ENCODE peak calls at places on chromosomes 7 and 10, in seven cellular contexts. One of them, this sample, is unnamed.

GRCh38 chr7:127584648-127585043 is 750 bp downstream of the GCC1 start:
- DNase-seq in tibial nerve: no peak
- DNase-seq in right lobe of liver: no peak
- DNase-seq in esophagus squamous epithelium: no peak
- DNase-seq in uterus: no peak
- DNase-seq in adrenal gland: no peak
- DNase-seq in heart left ventricle: no peak
- DNase-seq in this sample: no peak

GRCh38 chr10:58665361-58665760 is 152.7 kb downstream of the BICC1 start:
- DNase-seq in right lobe of liver: no peak
- DNase-seq in esophagus squamous epithelium: no peak
- DNase-seq in adrenal gland: no peak
- DNase-seq in heart left ventricle: no peak
- DNase-seq in uterus: no peak
- DNase-seq in tibial nerve: no peak
- DNase-seq in this sample: no peak

GRCh38 chr10:71611131-71611530 is 108.4 kb downstream of the C10orf105 start:
- DNase-seq in tibial nerve: no peak
- DNase-seq in adrenal gland: no peak
- DNase-seq in uterus: no peak
- DNase-seq in heart left ventricle: no peak
- DNase-seq in right lobe of liver: no peak
- DNase-seq in esophagus squamous epithelium: no peak
- DNase-seq in this sample: no peak

GRCh38 chr7:5349005-5349380 is 66.2 kb downstream of the SLC29A4 start:
- DNase-seq in right lobe of liver: no peak
- DNase-seq in esophagus squamous epithelium: no peak
- DNase-seq in uterus: no peak
- DNase-seq in tibial nerve: no peak
- DNase-seq in heart left ventricle: no peak
- DNase-seq in adrenal gland: no peak
- DNase-seq in this sample: no peak

GRCh38 chr7:47461161-47461560 is 120.8 kb downstream of the TNS3 start:
- DNase-seq in adrenal gland: peak; percentile 66
- DNase-seq in heart left ventricle: peak; percentile 91
- DNase-seq in tibial nerve: no peak
- DNase-seq in uterus: no peak
- DNase-seq in esophagus squamous epithelium: no peak
- DNase-seq in right lobe of liver: no peak
- DNase-seq in this sample: no peak

GRCh38 chr7:132001166-132001565 is 444.7 kb upstream of the PODXL start:
- DNase-seq in right lobe of liver: no peak
- DNase-seq in esophagus squamous epithelium: no peak
- DNase-seq in uterus: no peak
- DNase-seq in adrenal gland: no peak
- DNase-seq in tibial nerve: no peak
- DNase-seq in heart left ventricle: no peak
- DNase-seq in this sample: no peak

GRCh38 chr7:101232141-101232821 is 5.3 kb downstream of the CLDN15 start:
- DNase-seq in esophagus squamous epithelium: no peak
- DNase-seq in heart left ventricle: peak; percentile 29
- DNase-seq in right lobe of liver: peak; percentile 73
- DNase-seq in uterus: no peak
- DNase-seq in adrenal gland: no peak
- DNase-seq in tibial nerve: no peak
- DNase-seq in this sample: peak; percentile 86

GRCh38 chr10:9230625-9231024 is 1176.1 kb downstream of the GATA3 start:
- DNase-seq in tibial nerve: no peak
- DNase-seq in heart left ventricle: no peak
- DNase-seq in esophagus squamous epithelium: no peak
- DNase-seq in adrenal gland: no peak
- DNase-seq in uterus: no peak
- DNase-seq in right lobe of liver: no peak
- DNase-seq in this sample: no peak

GRCh38 chr7:46197833-46198540 is 276.9 kb upstream of the IGFBP3 start:
- DNase-seq in tibial nerve: no peak
- DNase-seq in right lobe of liver: no peak
- DNase-seq in adrenal gland: no peak
- DNase-seq in esophagus squamous epithelium: no peak
- DNase-seq in uterus: no peak
- DNase-seq in heart left ventricle: no peak
- DNase-seq in this sample: no peak

GRCh38 chr10:11425288-11425595 is 186.2 kb downstream of the USP6NL start:
- DNase-seq in right lobe of liver: no peak
- DNase-seq in esophagus squamous epithelium: no peak
- DNase-seq in uterus: no peak
- DNase-seq in tibial nerve: no peak
- DNase-seq in heart left ventricle: no peak
- DNase-seq in adrenal gland: no peak
- DNase-seq in this sample: no peak

GRCh38 chr10:3136763-3137611 is 35.6 kb downstream of the PITRM1 start:
- DNase-seq in esophagus squamous epithelium: no peak
- DNase-seq in tibial nerve: peak; percentile 24
- DNase-seq in adrenal gland: no peak
- DNase-seq in uterus: peak; percentile 72
- DNase-seq in heart left ventricle: peak; percentile 82
- DNase-seq in right lobe of liver: no peak
- DNase-seq in this sample: peak; percentile 90

GRCh38 chr7:158761945-158762344 is 57.3 kb upstream of the NCAPG2 start:
- DNase-seq in heart left ventricle: no peak
- DNase-seq in uterus: no peak
- DNase-seq in adrenal gland: no peak
- DNase-seq in esophagus squamous epithelium: no peak
- DNase-seq in right lobe of liver: no peak
- DNase-seq in tibial nerve: no peak
- DNase-seq in this sample: no peak

GRCh38 chr10:78038105-78038504 is 4.4 kb downstream of the RPS24 start:
- DNase-seq in uterus: no peak
- DNase-seq in esophagus squamous epithelium: no peak
- DNase-seq in right lobe of liver: no peak
- DNase-seq in adrenal gland: no peak
- DNase-seq in heart left ventricle: no peak
- DNase-seq in tibial nerve: no peak
- DNase-seq in this sample: no peak

GRCh38 chr7:32093415-32094408 is 23.5 kb upstream of the PDE1C start:
- DNase-seq in esophagus squamous epithelium: no peak
- DNase-seq in right lobe of liver: no peak
- DNase-seq in heart left ventricle: peak; percentile 79
- DNase-seq in tibial nerve: no peak
- DNase-seq in adrenal gland: peak; percentile 88
- DNase-seq in uterus: no peak
- DNase-seq in this sample: peak; percentile 19

GRCh38 chr10:49597426-49598163 is 12.5 kb upstream of the SLC18A3 start:
- DNase-seq in uterus: no peak
- DNase-seq in heart left ventricle: no peak
- DNase-seq in tibial nerve: no peak
- DNase-seq in adrenal gland: no peak
- DNase-seq in right lobe of liver: peak; percentile 23
- DNase-seq in esophagus squamous epithelium: no peak
- DNase-seq in this sample: no peak

GRCh38 chr7:223861-224260 is 31.5 kb downstream of the FAM20C start:
- DNase-seq in heart left ventricle: no peak
- DNase-seq in adrenal gland: no peak
- DNase-seq in right lobe of liver: no peak
- DNase-seq in tibial nerve: no peak
- DNase-seq in esophagus squamous epithelium: no peak
- DNase-seq in uterus: no peak
- DNase-seq in this sample: no peak

DNA sequence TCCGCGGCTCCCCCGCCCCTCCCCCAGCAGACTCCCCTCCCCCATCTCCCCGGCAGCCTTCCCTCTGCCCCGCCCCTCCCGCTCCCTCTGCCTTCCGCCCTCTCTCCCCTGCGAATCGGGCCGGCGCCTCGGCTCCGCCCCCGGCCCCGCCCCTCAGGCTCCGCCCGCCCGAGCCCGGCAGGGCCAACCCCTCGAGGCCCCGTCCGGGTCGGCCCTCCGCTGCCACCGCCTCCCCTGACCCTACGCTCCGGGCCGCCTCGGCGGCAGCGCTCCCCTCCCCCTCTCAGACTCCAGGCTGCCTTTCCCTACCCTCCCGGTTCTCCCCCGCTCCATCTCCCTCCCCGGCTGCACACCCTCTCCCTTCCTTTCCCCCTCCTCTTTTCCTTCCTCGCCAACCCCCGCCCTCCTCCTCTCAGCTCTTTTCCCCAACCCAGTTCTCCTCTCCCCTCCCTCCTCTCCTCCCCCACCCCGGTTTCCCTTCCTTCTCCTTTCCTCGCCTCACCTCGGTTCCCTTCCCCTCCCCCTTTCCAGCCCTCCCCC is 1.6 kb downstream of the ZNF467 start:
- DNase-seq in heart left ventricle: peak; percentile 93
- DNase-seq in tibial nerve: peak; percentile 77
- DNase-seq in right lobe of liver: peak; percentile 98
- DNase-seq in adrenal gland: peak; percentile 89
- DNase-seq in esophagus squamous epithelium: peak; percentile 26
- DNase-seq in uterus: peak; percentile 90
- DNase-seq in this sample: peak; percentile 98
- TF ChIP-seq POLR2A in heart left ventricle: no peak
- TF ChIP-seq POLR2A in tibial nerve: no peak
- TF ChIP-seq POLR2A in right lobe of liver: no peak
- TF ChIP-seq POLR2A in adrenal gland: peak; percentile 19
- TF ChIP-seq POLR2A in esophagus squamous epithelium: peak; percentile 54
- TF ChIP-seq POLR2A in uterus: no peak
- TF ChIP-seq POLR2A in this sample: no peak

GRCh38 chr7:37432240-37432917 is 16.3 kb downstream of the ELMO1 start:
- DNase-seq in right lobe of liver: no peak
- DNase-seq in uterus: no peak
- DNase-seq in tibial nerve: no peak
- DNase-seq in heart left ventricle: no peak
- DNase-seq in esophagus squamous epithelium: no peak
- DNase-seq in adrenal gland: no peak
- DNase-seq in this sample: no peak
- TF ChIP-seq POLR2A in right lobe of liver: no peak
- TF ChIP-seq POLR2A in uterus: no peak
- TF ChIP-seq POLR2A in tibial nerve: no peak
- TF ChIP-seq POLR2A in heart left ventricle: no peak
- TF ChIP-seq POLR2A in esophagus squamous epithelium: no peak
- TF ChIP-seq POLR2A in adrenal gland: no peak
- TF ChIP-seq POLR2A in this sample: no peak

DNA sequence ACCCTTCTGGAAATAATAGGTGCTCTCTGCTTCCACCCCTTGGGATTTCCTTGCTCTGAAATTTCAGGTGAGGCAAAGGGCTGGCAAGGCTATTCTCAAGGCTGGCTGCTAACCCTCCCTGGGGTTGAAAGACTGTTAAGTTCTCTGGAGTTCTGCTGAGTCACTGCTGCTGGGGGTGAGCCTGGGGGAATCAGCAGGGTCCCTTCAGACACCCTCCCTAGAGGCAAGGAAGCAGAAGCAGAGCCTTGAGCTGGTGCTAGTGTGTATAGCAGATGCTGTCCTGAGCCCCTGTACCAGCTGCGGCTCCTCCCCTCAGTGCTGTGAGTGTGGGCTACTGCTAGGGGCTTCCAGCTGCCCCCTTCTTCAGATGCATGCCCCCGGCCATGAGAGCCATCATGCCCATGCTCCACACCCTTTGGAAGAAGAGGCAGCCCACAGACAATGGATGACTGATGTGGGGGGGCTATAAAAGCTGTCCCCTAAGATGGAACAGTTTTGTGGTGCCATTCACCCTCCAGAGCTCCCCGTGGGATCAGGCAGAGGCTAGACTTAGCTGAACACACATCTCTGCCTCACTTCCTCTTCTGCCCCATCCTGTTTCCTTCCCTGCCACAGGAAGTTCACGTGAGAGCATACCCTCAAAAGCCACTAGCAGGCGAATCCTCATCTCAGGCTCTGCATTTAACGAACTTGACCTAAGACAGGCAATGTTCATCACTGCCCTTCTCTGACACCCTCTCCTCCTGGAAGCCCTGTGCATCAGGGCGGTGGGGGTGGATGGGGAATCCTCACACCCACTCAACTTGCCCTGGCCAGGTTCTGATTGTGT is 91.8 kb downstream of the SH3PXD2A start:
- DNase-seq in uterus: no peak
- DNase-seq in tibial nerve: no peak
- DNase-seq in esophagus squamous epithelium: no peak
- DNase-seq in right lobe of liver: no peak
- DNase-seq in heart left ventricle: no peak
- DNase-seq in adrenal gland: no peak
- DNase-seq in this sample: no peak
- TF ChIP-seq POLR2A in uterus: no peak
- TF ChIP-seq POLR2A in tibial nerve: no peak
- TF ChIP-seq POLR2A in esophagus squamous epithelium: no peak
- TF ChIP-seq POLR2A in right lobe of liver: no peak
- TF ChIP-seq POLR2A in heart left ventricle: no peak
- TF ChIP-seq POLR2A in adrenal gland: no peak
- TF ChIP-seq POLR2A in this sample: no peak

GRCh38 chr7:91940171-91940570 is 491 bp upstream of the AKAP9 start:
- DNase-seq in uterus: peak; percentile 38
- DNase-seq in heart left ventricle: no peak
- DNase-seq in right lobe of liver: peak; percentile 46
- DNase-seq in tibial nerve: peak; percentile 33
- DNase-seq in esophagus squamous epithelium: no peak
- DNase-seq in adrenal gland: no peak
- DNase-seq in this sample: peak; percentile 25

GRCh38 chr7:91942312-91942711 is 1.6 kb downstream of the AKAP9 start:
- DNase-seq in tibial nerve: no peak
- DNase-seq in uterus: no peak
- DNase-seq in adrenal gland: no peak
- DNase-seq in esophagus squamous epithelium: no peak
- DNase-seq in heart left ventricle: no peak
- DNase-seq in right lobe of liver: no peak
- DNase-seq in this sample: no peak

GRCh38 chr7:91945476-91945875 is 4.8 kb downstream of the AKAP9 start:
- DNase-seq in esophagus squamous epithelium: no peak
- DNase-seq in uterus: no peak
- DNase-seq in adrenal gland: peak; percentile 28
- DNase-seq in right lobe of liver: no peak
- DNase-seq in tibial nerve: peak; percentile 28
- DNase-seq in heart left ventricle: no peak
- DNase-seq in this sample: no peak

GRCh38 chr7:91941450-91941849 is 788 bp downstream of the AKAP9 start:
- DNase-seq in right lobe of liver: peak; percentile 48
- DNase-seq in adrenal gland: peak; percentile 39
- DNase-seq in tibial nerve: peak; percentile 6
- DNase-seq in uterus: no peak
- DNase-seq in heart left ventricle: peak; percentile 76
- DNase-seq in esophagus squamous epithelium: no peak
- DNase-seq in this sample: no peak

DNA sequence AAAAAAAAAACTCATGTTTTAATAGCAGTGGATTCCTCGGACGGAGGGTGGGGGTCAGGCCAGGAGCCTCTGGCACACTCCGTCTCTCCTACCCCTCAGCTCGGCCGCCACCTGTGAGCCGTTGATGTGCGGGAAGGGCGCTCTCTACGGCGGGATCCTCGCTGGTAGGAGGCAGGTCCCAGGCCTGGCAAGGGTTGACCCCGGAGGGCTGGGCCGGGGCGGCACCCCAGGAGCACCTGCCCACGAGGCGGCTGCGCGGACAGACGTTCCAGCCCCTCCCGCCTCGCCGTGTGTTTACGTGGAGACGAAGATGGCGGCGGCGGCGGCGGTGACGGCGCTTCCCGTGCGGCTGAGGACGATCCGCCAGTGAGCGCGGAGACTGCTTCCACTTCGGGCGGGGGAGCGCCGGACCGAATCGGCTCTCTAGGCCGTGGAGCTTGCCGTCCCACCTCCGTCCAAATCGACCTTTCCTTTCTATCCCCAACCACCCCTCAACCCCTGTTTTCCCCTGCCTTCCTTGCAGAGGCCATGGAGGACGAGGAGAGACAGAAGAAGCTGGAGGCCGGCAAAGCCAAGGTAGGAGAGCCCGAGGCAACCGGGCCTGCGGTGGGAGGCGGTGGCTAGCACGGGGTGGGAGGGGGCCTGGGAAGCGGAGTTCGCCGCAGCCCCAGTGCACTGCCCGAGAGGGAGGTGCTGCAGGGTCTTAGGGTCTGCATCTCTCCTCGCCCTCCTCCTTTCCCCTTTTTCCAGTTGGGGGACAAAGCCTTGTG is at the start of gene AKAP9:
- DNase-seq in right lobe of liver: peak; percentile 95
- DNase-seq in heart left ventricle: peak; percentile 94
- DNase-seq in esophagus squamous epithelium: peak; percentile 61
- DNase-seq in uterus: peak; percentile 83
- DNase-seq in adrenal gland: peak; percentile 94
- DNase-seq in tibial nerve: peak; percentile 75
- DNase-seq in this sample: peak; percentile 86
- TF ChIP-seq POLR2A in right lobe of liver: peak; percentile 73
- TF ChIP-seq POLR2A in heart left ventricle: no peak
- TF ChIP-seq POLR2A in esophagus squamous epithelium: peak; percentile 86
- TF ChIP-seq POLR2A in uterus: peak; percentile 79
- TF ChIP-seq POLR2A in adrenal gland: peak; percentile 93
- TF ChIP-seq POLR2A in tibial nerve: peak; percentile 76
- TF ChIP-seq POLR2A in this sample: no peak

This sample was measured in lower leg skin.